ENCODE peak calls at places on chromosomes 16 and 17, in nine cellular contexts. One of them, this sample, is unnamed.

GRCh38 chr16:86391987-86392386 is 118.3 kb upstream of the FOXF1 start:
- DNase-seq in NB4: no peak
- DNase-seq in breast epithelium: no peak
- DNase-seq in fibroblast of pulmonary artery: peak
- DNase-seq in astrocyte of the spinal cord: peak
- DNase-seq in pancreas: no peak
- DNase-seq in AG10803: peak
- DNase-seq in A549: no peak
- DNase-seq in cardiac fibroblast: peak
- DNase-seq in this sample: peak

GRCh38 chr17:6695051-6695450 is 18.1 kb downstream of the SLC13A5 start:
- DNase-seq in NB4: no peak
- DNase-seq in breast epithelium: no peak
- DNase-seq in fibroblast of pulmonary artery: no peak
- DNase-seq in astrocyte of the spinal cord: no peak
- DNase-seq in pancreas: no peak
- DNase-seq in AG10803: no peak
- DNase-seq in A549: no peak
- DNase-seq in cardiac fibroblast: no peak
- DNase-seq in this sample: no peak

GRCh38 chr16:4392382-4393242 is 21.0 kb downstream of the VASN start:
- DNase-seq in NB4: no peak
- DNase-seq in breast epithelium: peak
- DNase-seq in fibroblast of pulmonary artery: peak
- DNase-seq in astrocyte of the spinal cord: peak
- DNase-seq in pancreas: no peak
- DNase-seq in AG10803: peak
- DNase-seq in A549: no peak
- DNase-seq in cardiac fibroblast: peak
- DNase-seq in this sample: peak

GRCh38 chr17:74843352-74843627 is 16.4 kb downstream of the GRIN2C start:
- DNase-seq in NB4: no peak
- DNase-seq in breast epithelium: no peak
- DNase-seq in fibroblast of pulmonary artery: no peak
- DNase-seq in astrocyte of the spinal cord: no peak
- DNase-seq in pancreas: no peak
- DNase-seq in AG10803: no peak
- DNase-seq in A549: no peak
- DNase-seq in cardiac fibroblast: no peak
- DNase-seq in this sample: no peak

GRCh38 chr17:57861737-57862409 is 12.0 kb upstream of the MRPS23 start:
- DNase-seq in NB4: no peak
- DNase-seq in breast epithelium: no peak
- DNase-seq in fibroblast of pulmonary artery: no peak
- DNase-seq in astrocyte of the spinal cord: no peak
- DNase-seq in pancreas: no peak
- DNase-seq in AG10803: peak
- DNase-seq in A549: peak
- DNase-seq in cardiac fibroblast: peak
- DNase-seq in this sample: peak

GRCh38 chr16:10619271-10619849 is 39.0 kb upstream of the EMP2 start:
- DNase-seq in NB4: no peak
- DNase-seq in breast epithelium: peak
- DNase-seq in fibroblast of pulmonary artery: no peak
- DNase-seq in astrocyte of the spinal cord: no peak
- DNase-seq in pancreas: no peak
- DNase-seq in AG10803: no peak
- DNase-seq in A549: no peak
- DNase-seq in cardiac fibroblast: no peak
- DNase-seq in this sample: peak

GRCh38 chr17:55241097-55241496 is 23.7 kb upstream of the HLF start:
- DNase-seq in NB4: no peak
- DNase-seq in breast epithelium: no peak
- DNase-seq in fibroblast of pulmonary artery: no peak
- DNase-seq in astrocyte of the spinal cord: no peak
- DNase-seq in pancreas: no peak
- DNase-seq in AG10803: no peak
- DNase-seq in A549: no peak
- DNase-seq in cardiac fibroblast: no peak
- DNase-seq in this sample: no peak

GRCh38 chr17:36722121-36722902 is 120.9 kb downstream of the MRM1 start:
- DNase-seq in NB4: peak
- DNase-seq in breast epithelium: no peak
- DNase-seq in fibroblast of pulmonary artery: peak
- DNase-seq in astrocyte of the spinal cord: peak
- DNase-seq in pancreas: no peak
- DNase-seq in AG10803: no peak
- DNase-seq in A549: no peak
- DNase-seq in cardiac fibroblast: no peak
- DNase-seq in this sample: no peak

GRCh38 chr17:80822700-80823410 is 168.8 kb upstream of the CHMP6 start:
- DNase-seq in NB4: peak
- DNase-seq in breast epithelium: no peak
- DNase-seq in fibroblast of pulmonary artery: no peak
- DNase-seq in astrocyte of the spinal cord: no peak
- DNase-seq in pancreas: peak
- DNase-seq in AG10803: no peak
- DNase-seq in A549: no peak
- DNase-seq in cardiac fibroblast: no peak
- DNase-seq in this sample: peak

GRCh38 chr17:79921411-79922160 is 82.3 kb upstream of the CBX4 start:
- DNase-seq in NB4: no peak
- DNase-seq in breast epithelium: no peak
- DNase-seq in fibroblast of pulmonary artery: no peak
- DNase-seq in astrocyte of the spinal cord: no peak
- DNase-seq in pancreas: peak
- DNase-seq in AG10803: no peak
- DNase-seq in A549: no peak
- DNase-seq in cardiac fibroblast: no peak
- DNase-seq in this sample: no peak

GRCh38 chr17:39208136-39208535 is 8.1 kb downstream of the RPL19 start:
- DNase-seq in NB4: no peak
- DNase-seq in breast epithelium: no peak
- DNase-seq in fibroblast of pulmonary artery: no peak
- DNase-seq in astrocyte of the spinal cord: no peak
- DNase-seq in pancreas: peak
- DNase-seq in AG10803: no peak
- DNase-seq in A549: no peak
- DNase-seq in cardiac fibroblast: no peak
- DNase-seq in this sample: no peak

GRCh38 chr17:74566132-74566753 is 1.1 kb downstream of the CD300H start:
- DNase-seq in NB4: peak
- DNase-seq in breast epithelium: no peak
- DNase-seq in fibroblast of pulmonary artery: peak
- DNase-seq in astrocyte of the spinal cord: no peak
- DNase-seq in pancreas: no peak
- DNase-seq in AG10803: peak
- DNase-seq in A549: peak
- DNase-seq in cardiac fibroblast: peak
- DNase-seq in this sample: no peak

GRCh38 chr17:48441231-48441711 is 11.3 kb upstream of the SKAP1 start:
- DNase-seq in NB4: peak
- DNase-seq in breast epithelium: no peak
- DNase-seq in fibroblast of pulmonary artery: no peak
- DNase-seq in astrocyte of the spinal cord: no peak
- DNase-seq in pancreas: no peak
- DNase-seq in AG10803: no peak
- DNase-seq in A549: no peak
- DNase-seq in cardiac fibroblast: no peak
- DNase-seq in this sample: no peak

GRCh38 chr16:14490281-14490680 is 139.8 kb downstream of the PARN start:
- DNase-seq in NB4: no peak
- DNase-seq in breast epithelium: no peak
- DNase-seq in fibroblast of pulmonary artery: no peak
- DNase-seq in astrocyte of the spinal cord: no peak
- DNase-seq in pancreas: no peak
- DNase-seq in AG10803: no peak
- DNase-seq in A549: no peak
- DNase-seq in cardiac fibroblast: no peak
- DNase-seq in this sample: no peak

GRCh38 chr16:25838724-25839186 is 147.0 kb downstream of the HS3ST4 start:
- DNase-seq in NB4: peak
- DNase-seq in breast epithelium: no peak
- DNase-seq in fibroblast of pulmonary artery: peak
- DNase-seq in astrocyte of the spinal cord: peak
- DNase-seq in pancreas: no peak
- DNase-seq in AG10803: peak
- DNase-seq in A549: peak
- DNase-seq in cardiac fibroblast: peak
- DNase-seq in this sample: peak

GRCh38 chr16:68800257-68800875 is 43.0 kb upstream of the TANGO6 start:
- DNase-seq in NB4: peak
- DNase-seq in breast epithelium: peak
- DNase-seq in fibroblast of pulmonary artery: peak
- DNase-seq in astrocyte of the spinal cord: peak
- DNase-seq in pancreas: no peak
- DNase-seq in AG10803: peak
- DNase-seq in A549: peak
- DNase-seq in cardiac fibroblast: peak
- DNase-seq in this sample: peak
- TF ChIP-seq CTCF in NB4: peak
- TF ChIP-seq CTCF in breast epithelium: peak
- TF ChIP-seq CTCF in fibroblast of pulmonary artery: peak
- TF ChIP-seq CTCF in astrocyte of the spinal cord: peak
- TF ChIP-seq CTCF in pancreas: peak
- TF ChIP-seq CTCF in AG10803: peak
- TF ChIP-seq CTCF in A549: peak
- TF ChIP-seq CTCF in cardiac fibroblast: peak
- TF ChIP-seq CTCF in this sample: peak

GRCh38 chr17:42781639-42782401 is 1.4 kb downstream of the WNK4 start:
- DNase-seq in NB4: no peak
- DNase-seq in breast epithelium: no peak
- DNase-seq in fibroblast of pulmonary artery: no peak
- DNase-seq in astrocyte of the spinal cord: no peak
- DNase-seq in pancreas: no peak
- DNase-seq in AG10803: no peak
- DNase-seq in A549: no peak
- DNase-seq in cardiac fibroblast: peak
- DNase-seq in this sample: no peak

GRCh38 chr17:42779942-42780815 is at the start of gene WNK4:
- DNase-seq in NB4: no peak
- DNase-seq in breast epithelium: no peak
- DNase-seq in fibroblast of pulmonary artery: peak
- DNase-seq in astrocyte of the spinal cord: peak
- DNase-seq in pancreas: peak
- DNase-seq in AG10803: peak
- DNase-seq in A549: peak
- DNase-seq in cardiac fibroblast: peak
- DNase-seq in this sample: peak

GRCh38 chr17:42779304-42779941 is 987 bp upstream of the WNK4 start:
- DNase-seq in NB4: no peak
- DNase-seq in breast epithelium: no peak
- DNase-seq in fibroblast of pulmonary artery: no peak
- DNase-seq in astrocyte of the spinal cord: no peak
- DNase-seq in pancreas: no peak
- DNase-seq in AG10803: no peak
- DNase-seq in A549: no peak
- DNase-seq in cardiac fibroblast: no peak
- DNase-seq in this sample: no peak

GRCh38 chr17:42782402-42783061 is 2.1 kb downstream of the WNK4 start:
- DNase-seq in NB4: no peak
- DNase-seq in breast epithelium: no peak
- DNase-seq in fibroblast of pulmonary artery: no peak
- DNase-seq in astrocyte of the spinal cord: no peak
- DNase-seq in pancreas: no peak
- DNase-seq in AG10803: no peak
- DNase-seq in A549: no peak
- DNase-seq in cardiac fibroblast: no peak
- DNase-seq in this sample: no peak

GRCh38 chr17:42780816-42781638 is 617 bp downstream of the WNK4 start:
- DNase-seq in NB4: no peak
- DNase-seq in breast epithelium: no peak
- DNase-seq in fibroblast of pulmonary artery: no peak
- DNase-seq in astrocyte of the spinal cord: no peak
- DNase-seq in pancreas: peak
- DNase-seq in AG10803: no peak
- DNase-seq in A549: no peak
- DNase-seq in cardiac fibroblast: peak
- DNase-seq in this sample: no peak
- H3K4me3 ChIP-seq in NB4: no peak
- H3K4me3 ChIP-seq in breast epithelium: peak
- H3K4me3 ChIP-seq in fibroblast of pulmonary artery: peak
- H3K4me3 ChIP-seq in astrocyte of the spinal cord: peak
- H3K4me3 ChIP-seq in pancreas: no peak
- H3K4me3 ChIP-seq in AG10803: peak
- H3K4me3 ChIP-seq in A549: no peak
- H3K4me3 ChIP-seq in cardiac fibroblast: peak
- H3K4me3 ChIP-seq in this sample: peak

DNA sequence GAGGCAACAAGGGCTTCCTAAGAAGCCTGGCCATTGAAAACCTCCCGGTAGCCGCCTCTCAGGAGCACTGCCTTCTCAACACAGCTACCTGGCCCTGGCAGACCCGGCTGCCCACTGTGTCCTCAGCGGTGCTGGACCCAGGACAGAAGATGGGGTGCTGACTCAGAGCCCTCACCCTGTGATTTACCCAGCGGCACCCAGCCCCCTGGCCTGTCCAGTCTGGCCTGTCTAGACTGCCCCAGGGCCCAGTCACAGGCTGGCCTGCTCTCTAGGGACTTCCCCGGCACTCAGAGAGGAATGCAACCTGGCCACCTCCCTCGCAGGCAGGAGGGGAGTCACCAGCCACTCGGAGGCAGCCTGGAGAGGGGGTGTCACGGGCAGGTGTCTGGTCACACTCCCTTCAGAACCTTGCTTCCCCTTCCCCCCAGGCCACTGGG is 20.1 kb downstream of the PIEZO1 start:
- DNase-seq in NB4: no peak
- DNase-seq in breast epithelium: peak
- DNase-seq in fibroblast of pulmonary artery: no peak
- DNase-seq in astrocyte of the spinal cord: no peak
- DNase-seq in pancreas: peak
- DNase-seq in AG10803: no peak
- DNase-seq in A549: no peak
- DNase-seq in cardiac fibroblast: peak
- DNase-seq in this sample: no peak
- TF ChIP-seq CTCF in NB4: no peak
- TF ChIP-seq CTCF in breast epithelium: no peak
- TF ChIP-seq CTCF in fibroblast of pulmonary artery: no peak
- TF ChIP-seq CTCF in astrocyte of the spinal cord: no peak
- TF ChIP-seq CTCF in pancreas: no peak
- TF ChIP-seq CTCF in AG10803: no peak
- TF ChIP-seq CTCF in A549: no peak
- TF ChIP-seq CTCF in cardiac fibroblast: no peak
- TF ChIP-seq CTCF in this sample: no peak

DNA sequence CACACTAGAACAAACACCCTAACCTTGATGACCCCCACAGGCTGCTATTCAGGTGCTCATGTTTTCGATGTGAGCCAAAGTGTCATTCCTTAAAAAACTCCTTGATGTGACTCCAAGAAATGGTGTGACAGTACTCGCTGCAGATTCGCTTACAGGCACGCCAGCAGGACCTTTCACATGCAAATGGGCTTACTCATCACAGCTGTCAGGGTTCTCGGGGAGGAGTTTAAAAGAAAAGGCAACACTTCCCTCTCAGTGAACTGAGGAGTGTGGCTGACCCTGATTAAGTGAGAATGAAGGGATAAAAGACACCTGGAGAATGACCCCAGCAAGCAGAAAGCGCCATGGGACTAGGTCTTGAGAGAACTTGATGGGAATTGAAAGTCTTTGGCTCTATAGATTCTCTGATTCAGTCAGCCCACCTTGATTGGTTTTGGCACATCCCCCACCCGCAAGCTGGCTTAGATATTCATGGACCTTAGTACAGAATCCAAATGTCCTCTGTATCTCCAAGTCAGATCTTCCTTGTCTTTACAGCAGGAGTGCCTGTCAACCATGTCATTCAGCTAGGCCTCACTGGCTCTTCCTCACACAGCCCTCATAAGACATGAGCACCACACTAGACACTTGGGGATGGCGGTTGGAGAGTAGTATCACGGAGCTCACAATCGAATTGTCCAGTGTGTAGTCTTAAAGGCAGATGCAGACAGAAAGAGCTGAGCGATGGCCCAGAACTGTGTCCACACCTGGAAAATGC is 82.6 kb downstream of the HIC1 start:
- DNase-seq in NB4: peak
- DNase-seq in breast epithelium: no peak
- DNase-seq in fibroblast of pulmonary artery: peak
- DNase-seq in astrocyte of the spinal cord: peak
- DNase-seq in pancreas: no peak
- DNase-seq in AG10803: peak
- DNase-seq in A549: no peak
- DNase-seq in cardiac fibroblast: peak
- DNase-seq in this sample: peak
- H3K4me3 ChIP-seq in NB4: no peak
- H3K4me3 ChIP-seq in breast epithelium: no peak
- H3K4me3 ChIP-seq in fibroblast of pulmonary artery: no peak
- H3K4me3 ChIP-seq in astrocyte of the spinal cord: no peak
- H3K4me3 ChIP-seq in pancreas: no peak
- H3K4me3 ChIP-seq in AG10803: no peak
- H3K4me3 ChIP-seq in A549: no peak
- H3K4me3 ChIP-seq in cardiac fibroblast: no peak
- H3K4me3 ChIP-seq in this sample: no peak